ENCODE peak calls at places on chromosomes 3 and 15, in six cellular contexts. One of them, this sample, is unnamed.

GRCh38 chr3:73547427-73548036 is 77.2 kb downstream of the PDZRN3 start:
- DNase-seq in WTC11: no peak
- DNase-seq in K562: no peak
- DNase-seq in HepG2: no peak
- DNase-seq in GM12878: no peak
- DNase-seq in H1: no peak
- DNase-seq in this sample: no peak

GRCh38 chr3:188051801-188052228 is 102.1 kb upstream of the LPP start:
- DNase-seq in WTC11: no peak
- DNase-seq in K562: no peak
- DNase-seq in HepG2: no peak
- DNase-seq in GM12878: no peak
- DNase-seq in H1: no peak
- DNase-seq in this sample: no peak

GRCh38 chr15:40859206-40859851 is 14.7 kb downstream of the RHOV start:
- DNase-seq in WTC11: peak; percentile 94
- DNase-seq in K562: peak; percentile 82
- DNase-seq in HepG2: peak; percentile 69
- DNase-seq in GM12878: no peak
- DNase-seq in H1: peak; percentile 79
- DNase-seq in this sample: peak; percentile 73

GRCh38 chr3:38168988-38169363 is 3.6 kb downstream of the OXSR1 start:
- DNase-seq in WTC11: no peak
- DNase-seq in K562: no peak
- DNase-seq in HepG2: no peak
- DNase-seq in GM12878: no peak
- DNase-seq in H1: no peak
- DNase-seq in this sample: no peak

GRCh38 chr3:183533410-183534132 is 21.9 kb downstream of the KLHL6 start:
- DNase-seq in WTC11: peak; percentile 28
- DNase-seq in K562: no peak
- DNase-seq in HepG2: no peak
- DNase-seq in GM12878: no peak
- DNase-seq in H1: no peak
- DNase-seq in this sample: no peak

GRCh38 chr3:124627501-124627908 is 102.7 kb upstream of the UMPS start:
- DNase-seq in WTC11: no peak
- DNase-seq in K562: no peak
- DNase-seq in HepG2: no peak
- DNase-seq in GM12878: no peak
- DNase-seq in H1: no peak
- DNase-seq in this sample: no peak

GRCh38 chr3:114634635-114635034 is 340.8 kb downstream of the TIGIT start:
- DNase-seq in WTC11: no peak
- DNase-seq in K562: no peak
- DNase-seq in HepG2: no peak
- DNase-seq in GM12878: no peak
- DNase-seq in H1: no peak
- DNase-seq in this sample: no peak

GRCh38 chr3:127014536-127015281 is 31.8 kb downstream of the PLXNA1 start:
- DNase-seq in WTC11: no peak
- DNase-seq in K562: no peak
- DNase-seq in HepG2: no peak
- DNase-seq in GM12878: no peak
- DNase-seq in H1: no peak
- DNase-seq in this sample: no peak

GRCh38 chr3:103227651-103228050 is 792.8 kb downstream of the ZPLD1 start:
- DNase-seq in WTC11: no peak
- DNase-seq in K562: no peak
- DNase-seq in HepG2: no peak
- DNase-seq in GM12878: no peak
- DNase-seq in H1: no peak
- DNase-seq in this sample: no peak

GRCh38 chr3:26964836-26965235 is 342.3 kb downstream of the LRRC3B start:
- DNase-seq in WTC11: no peak
- DNase-seq in K562: no peak
- DNase-seq in HepG2: no peak
- DNase-seq in GM12878: no peak
- DNase-seq in H1: no peak
- DNase-seq in this sample: no peak

GRCh38 chr3:183328823-183329222 is 75.8 kb downstream of the B3GNT5 start:
- DNase-seq in WTC11: no peak
- DNase-seq in K562: no peak
- DNase-seq in HepG2: no peak
- DNase-seq in GM12878: no peak
- DNase-seq in H1: no peak
- DNase-seq in this sample: no peak

GRCh38 chr3:49466047-49466446 is 4.0 kb upstream of the DAG1 start:
- DNase-seq in WTC11: no peak
- DNase-seq in K562: no peak
- DNase-seq in HepG2: peak; percentile 60
- DNase-seq in GM12878: no peak
- DNase-seq in H1: no peak
- DNase-seq in this sample: no peak

GRCh38 chr15:63027646-63028045 is 14.9 kb upstream of the TPM1 start:
- DNase-seq in WTC11: no peak
- DNase-seq in K562: no peak
- DNase-seq in HepG2: no peak
- DNase-seq in GM12878: no peak
- DNase-seq in H1: no peak
- DNase-seq in this sample: no peak

GRCh38 chr3:167749209-167749608 is 13.7 kb downstream of the SERPINI1 start:
- DNase-seq in WTC11: no peak
- DNase-seq in K562: no peak
- DNase-seq in HepG2: no peak
- DNase-seq in GM12878: no peak
- DNase-seq in H1: no peak
- DNase-seq in this sample: no peak

GRCh38 chr3:127750226-127751031 is 71.9 kb downstream of the MGLL start:
- DNase-seq in WTC11: no peak
- DNase-seq in K562: no peak
- DNase-seq in HepG2: no peak
- DNase-seq in GM12878: peak; percentile 88
- DNase-seq in H1: no peak
- DNase-seq in this sample: no peak

GRCh38 chr3:137121704-137122314 is 164.0 kb downstream of the IL20RB start:
- DNase-seq in WTC11: peak; percentile 58
- DNase-seq in K562: no peak
- DNase-seq in HepG2: peak; percentile 31
- DNase-seq in GM12878: peak; percentile 8
- DNase-seq in H1: no peak
- DNase-seq in this sample: peak; percentile 61

DNA sequence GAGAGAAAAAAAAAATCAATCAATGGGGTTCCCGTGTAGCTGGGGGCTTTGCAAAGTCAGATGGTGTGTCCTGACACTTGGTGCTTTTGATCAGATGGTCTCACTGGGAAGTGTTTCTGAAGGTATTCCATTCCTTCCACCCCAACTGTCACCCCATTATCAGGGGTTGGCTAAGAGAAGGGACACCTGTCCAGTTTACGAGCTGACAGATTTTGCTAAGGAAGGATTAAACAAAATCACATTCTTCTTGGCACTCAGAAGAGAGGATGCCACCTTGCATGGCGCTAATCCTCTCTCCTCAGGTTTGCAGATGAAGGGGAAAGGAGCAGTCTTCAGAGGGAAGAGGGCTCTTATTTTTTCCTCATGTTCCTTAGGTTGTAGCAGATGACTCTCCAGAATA is 103.7 kb upstream of the ETV5 start:
- DNase-seq in WTC11: no peak
- DNase-seq in K562: no peak
- DNase-seq in HepG2: no peak
- DNase-seq in GM12878: no peak
- DNase-seq in H1: no peak
- DNase-seq in this sample: no peak
- TF ChIP-seq ATF3 in WTC11: no peak
- TF ChIP-seq ATF3 in K562: no peak
- TF ChIP-seq ATF3 in HepG2: no peak
- TF ChIP-seq ATF3 in GM12878: no peak
- TF ChIP-seq ATF3 in H1: no peak
- TF ChIP-seq ATF3 in this sample: no peak

GRCh38 chr3:157130138-157130880 is 29.6 kb downstream of the CCNL1 start:
- DNase-seq in WTC11: peak; percentile 75
- DNase-seq in K562: peak; percentile 71
- DNase-seq in HepG2: peak; percentile 90
- DNase-seq in GM12878: no peak
- DNase-seq in H1: peak; percentile 54
- DNase-seq in this sample: peak; percentile 80
- TF ChIP-seq ATF3 in WTC11: no peak
- TF ChIP-seq ATF3 in K562: peak; percentile 23
- TF ChIP-seq ATF3 in HepG2: no peak
- TF ChIP-seq ATF3 in GM12878: no peak
- TF ChIP-seq ATF3 in H1: no peak
- TF ChIP-seq ATF3 in this sample: no peak

GRCh38 chr3:159280326-159280725 is 478.5 kb downstream of the MFSD1 start:
- DNase-seq in WTC11: no peak
- DNase-seq in K562: no peak
- DNase-seq in HepG2: no peak
- DNase-seq in GM12878: no peak
- DNase-seq in H1: no peak
- DNase-seq in this sample: no peak
- TF ChIP-seq ATF3 in WTC11: no peak
- TF ChIP-seq ATF3 in K562: no peak
- TF ChIP-seq ATF3 in HepG2: no peak
- TF ChIP-seq ATF3 in GM12878: no peak
- TF ChIP-seq ATF3 in H1: no peak
- TF ChIP-seq ATF3 in this sample: no peak

GRCh38 chr3:150972379-150972985 is at the start of gene CLRN1:
- DNase-seq in WTC11: no peak
- DNase-seq in K562: no peak
- DNase-seq in HepG2: no peak
- DNase-seq in GM12878: no peak
- DNase-seq in H1: no peak
- DNase-seq in this sample: no peak
- TF ChIP-seq ATF3 in WTC11: no peak
- TF ChIP-seq ATF3 in K562: no peak
- TF ChIP-seq ATF3 in HepG2: no peak
- TF ChIP-seq ATF3 in GM12878: no peak
- TF ChIP-seq ATF3 in H1: no peak
- TF ChIP-seq ATF3 in this sample: no peak

GRCh38 chr3:10187295-10187876 is 22.7 kb downstream of the IRAK2 start:
- DNase-seq in WTC11: no peak
- DNase-seq in K562: no peak
- DNase-seq in HepG2: no peak
- DNase-seq in GM12878: no peak
- DNase-seq in H1: no peak
- DNase-seq in this sample: no peak

GRCh38 chr3:10192953-10193691 is 28.4 kb downstream of the IRAK2 start:
- DNase-seq in WTC11: peak; percentile 32
- DNase-seq in K562: peak; percentile 48
- DNase-seq in HepG2: peak; percentile 28
- DNase-seq in GM12878: peak; percentile 91
- DNase-seq in H1: no peak
- DNase-seq in this sample: no peak

GRCh38 chr3:10187944-10188343 is 23.2 kb downstream of the IRAK2 start:
- DNase-seq in WTC11: no peak
- DNase-seq in K562: no peak
- DNase-seq in HepG2: no peak
- DNase-seq in GM12878: no peak
- DNase-seq in H1: no peak
- DNase-seq in this sample: no peak

GRCh38 chr3:10188798-10189556 is 24.3 kb downstream of the IRAK2 start:
- DNase-seq in WTC11: no peak
- DNase-seq in K562: no peak
- DNase-seq in HepG2: no peak
- DNase-seq in GM12878: no peak
- DNase-seq in H1: no peak
- DNase-seq in this sample: no peak

DNA sequence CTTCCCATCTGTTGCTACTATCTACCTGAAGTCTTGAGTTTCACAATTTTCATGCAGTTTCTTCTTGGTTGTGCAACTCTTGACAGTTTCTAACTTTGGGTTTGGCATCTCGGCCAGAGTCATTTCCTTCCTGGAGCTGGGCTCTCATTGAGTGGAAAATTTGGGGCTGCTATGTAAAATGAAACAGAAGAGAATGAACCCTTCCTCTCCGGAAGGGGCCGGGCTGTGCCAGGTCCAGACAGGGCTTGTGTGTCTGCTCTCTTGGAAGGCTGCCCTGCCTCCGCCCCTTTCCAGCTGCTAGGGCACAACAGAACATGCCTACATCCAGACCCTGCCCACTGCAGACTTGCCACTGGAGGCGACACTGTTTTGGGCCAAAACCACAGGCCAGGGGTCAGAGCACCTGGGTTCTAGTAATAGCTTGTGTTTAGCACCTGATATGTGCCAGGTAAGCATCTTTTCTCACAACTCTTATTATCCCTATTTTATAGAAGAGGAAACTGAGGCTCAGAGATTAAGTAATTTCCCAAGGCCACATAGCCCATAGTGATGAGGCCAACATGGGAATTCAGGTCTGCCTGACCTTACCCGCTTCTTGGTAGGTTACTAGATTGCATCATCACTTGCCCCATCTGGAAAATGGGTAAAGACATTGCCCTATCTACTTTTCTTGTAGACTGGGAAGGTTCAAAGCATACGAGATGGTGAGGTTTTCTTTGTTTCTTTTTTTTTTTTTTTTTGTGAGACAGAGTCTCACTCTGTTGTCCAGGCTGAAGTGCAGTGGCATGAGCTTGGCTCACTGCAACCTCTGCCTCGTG is 25.0 kb downstream of the IRAK2 start:
- DNase-seq in WTC11: no peak
- DNase-seq in K562: no peak
- DNase-seq in HepG2: no peak
- DNase-seq in GM12878: peak; percentile 39
- DNase-seq in H1: no peak
- DNase-seq in this sample: no peak
- TF ChIP-seq ATF3 in WTC11: no peak
- TF ChIP-seq ATF3 in K562: peak; percentile 83
- TF ChIP-seq ATF3 in HepG2: no peak
- TF ChIP-seq ATF3 in GM12878: no peak
- TF ChIP-seq ATF3 in H1: no peak
- TF ChIP-seq ATF3 in this sample: no peak

This sample was measured in HCT116.